ENCODE peak calls at places on chromosome 5, in nine cellular contexts. M, L, D, Y, P, G, A, W and T are unnamed samples.

GRCh38 chr5:42636946-42637345 is 119.7 kb upstream of the CCDC152 start:
- DNase-seq in M (no peak), L (no peak), D (no peak), Y (no peak), P (peak), G (no peak), A (no peak), W (no peak), T (no peak)

GRCh38 chr5:171484460-171484899 is 65.0 kb downstream of the FGF18 start:
- DNase-seq in M (peak), L (no peak), D (no peak), Y (no peak), P (peak), G (peak), A (peak), W (no peak), T (no peak)

GRCh38 chr5:139856694-139857093 is 61.1 kb downstream of the PSD2 start:
- DNase-seq in M (no peak), L (no peak), D (no peak), Y (peak), P (no peak), G (no peak), A (no peak), W (no peak), T (no peak)

GRCh38 chr5:112902561-112902960 is 19.5 kb downstream of the REEP5 start:
- DNase-seq in M (no peak), L (no peak), D (no peak), Y (no peak), P (no peak), G (no peak), A (no peak), W (no peak), T (no peak)

GRCh38 chr5:143130891-143131290 is 272.6 kb downstream of the NR3C1 start:
- DNase-seq in M (no peak), L (no peak), D (no peak), Y (no peak), P (no peak), G (no peak), A (no peak), W (no peak), T (no peak)

GRCh38 chr5:58123501-58123900 is 336.4 kb downstream of the PLK2 start:
- DNase-seq in M (no peak), L (no peak), D (no peak), Y (no peak), P (no peak), G (no peak), A (no peak), W (no peak), T (no peak)

GRCh38 chr5:77993799-77994318 is 217.7 kb upstream of the TBCA start:
- DNase-seq in M (no peak), L (no peak), D (no peak), Y (no peak), P (no peak), G (no peak), A (no peak), W (no peak), T (no peak)

GRCh38 chr5:180097926-180098325 is 26.4 kb upstream of the RNF130 start:
- DNase-seq in M (no peak), L (no peak), D (no peak), Y (peak), P (no peak), G (no peak), A (no peak), W (no peak), T (no peak)

GRCh38 chr5:6393596-6394194 is 15.3 kb upstream of the MED10 start:
- DNase-seq in M (no peak), L (no peak), D (no peak), Y (no peak), P (peak), G (peak), A (no peak), W (no peak), T (no peak)

GRCh38 chr5:175223336-175223735 is 220.6 kb downstream of the DRD1 start:
- DNase-seq in M (no peak), L (no peak), D (no peak), Y (no peak), P (no peak), G (no peak), A (no peak), W (no peak), T (no peak)

GRCh38 chr5:111602817-111603445 is 90.6 kb upstream of the STARD4 start:
- DNase-seq in M (no peak), L (no peak), D (no peak), Y (no peak), P (no peak), G (no peak), A (no peak), W (no peak), T (no peak)

GRCh38 chr5:73417307-73418035 is 31.1 kb downstream of the FOXD1 start:
- DNase-seq in M (no peak), L (no peak), D (no peak), Y (no peak), P (no peak), G (no peak), A (no peak), W (no peak), T (no peak)

GRCh38 chr5:174282391-174282790 is 236.9 kb downstream of the NSG2 start:
- DNase-seq in M (no peak), L (no peak), D (no peak), Y (no peak), P (no peak), G (no peak), A (no peak), W (no peak), T (no peak)

GRCh38 chr5:110159202-110159601 is 469.5 kb downstream of the MAN2A1 start:
- DNase-seq in M (no peak), L (no peak), D (no peak), Y (no peak), P (peak), G (no peak), A (peak), W (peak), T (no peak)

GRCh38 chr5:33537240-33537639 is 96.5 kb downstream of the TARS1 start:
- DNase-seq in M (no peak), L (no peak), D (no peak), Y (no peak), P (no peak), G (no peak), A (no peak), W (no peak), T (no peak)

GRCh38 chr5:141559481-141559880 is 59.3 kb downstream of the DIAPH1 start:
- DNase-seq in M (no peak), L (no peak), D (no peak), Y (no peak), P (peak), G (no peak), A (peak), W (peak), T (no peak)

GRCh38 chr5:37640088-37640487 is 199.8 kb downstream of the GDNF start:
- DNase-seq in M (no peak), L (no peak), D (no peak), Y (no peak), P (peak), G (no peak), A (no peak), W (no peak), T (no peak)

GRCh38 chr5:93585054-93585751 is 2.2 kb downstream of the NR2F1 start:
- DNase-seq in M (no peak), L (no peak), D (peak), Y (no peak), P (peak), G (no peak), A (no peak), W (peak), T (no peak)

GRCh38 chr5:167893271-167893670 is 398.2 kb upstream of the WWC1 start:
- DNase-seq in M (no peak), L (no peak), D (no peak), Y (no peak), P (no peak), G (no peak), A (no peak), W (no peak), T (no peak)

GRCh38 chr5:66356011-66356565 is 212.0 kb downstream of the SREK1 start:
- DNase-seq in M (no peak), L (no peak), D (no peak), Y (no peak), P (no peak), G (no peak), A (peak), W (no peak), T (no peak)

GRCh38 chr5:172777381-172778222 is 6.6 kb upstream of the DUSP1 start:
- DNase-seq in M (peak), L (peak), D (peak), Y (peak), P (peak), G (peak), A (peak), W (peak), T (peak)

GRCh38 chr5:141605523-141606277 is 13.1 kb downstream of the DIAPH1 start:
- DNase-seq in M (no peak), L (peak), D (peak), Y (peak), P (no peak), G (peak), A (peak), W (no peak), T (no peak)

GRCh38 chr5:142405814-142406395 is 81.1 kb upstream of the SPRY4 start:
- DNase-seq in M (no peak), L (no peak), D (no peak), Y (no peak), P (no peak), G (no peak), A (no peak), W (peak), T (no peak)

GRCh38 chr5:135966165-135966564 is 11.4 kb upstream of the LECT2 start:
- DNase-seq in M (no peak), L (no peak), D (no peak), Y (no peak), P (no peak), G (no peak), A (no peak), W (no peak), T (no peak)

GRCh38 chr5:59562756-59563389 is 330.7 kb downstream of the PDE4D start:
- DNase-seq in M (no peak), L (no peak), D (no peak), Y (peak), P (peak), G (peak), A (peak), W (peak), T (peak)

GRCh38 chr5:51652980-51653379 is 269.7 kb downstream of the ISL1 start:
- DNase-seq in M (no peak), L (no peak), D (no peak), Y (no peak), P (peak), G (no peak), A (no peak), W (peak), T (no peak)

GRCh38 chr5:107483625-107484024 is 187.1 kb downstream of the EFNA5 start:
- DNase-seq in M (no peak), L (no peak), D (no peak), Y (no peak), P (no peak), G (peak), A (no peak), W (no peak), T (no peak)

DNA sequence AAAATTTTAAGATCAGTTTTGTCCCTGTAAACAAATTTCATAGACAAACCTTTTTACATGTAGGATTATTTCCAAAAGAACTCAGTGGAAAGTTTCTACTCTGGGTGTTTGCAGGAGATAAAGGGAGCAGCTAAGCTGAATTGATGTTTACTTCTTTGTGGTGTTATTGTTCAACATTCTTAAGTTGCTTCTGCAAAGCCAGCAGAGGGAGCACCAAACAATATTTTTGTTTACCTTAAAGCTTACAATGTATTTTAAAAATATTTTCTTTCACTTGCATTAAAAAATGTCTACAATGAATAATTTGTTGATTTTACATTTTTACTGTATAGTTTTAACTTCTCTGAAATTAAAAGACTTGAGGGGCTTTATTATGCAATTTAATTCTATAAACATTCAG is 135.5 kb downstream of the ATG10 start:
- DNase-seq in M (no peak), L (no peak), D (no peak), Y (no peak), P (peak), G (peak), A (peak), W (no peak), T (no peak)
- TF ChIP-seq CTCF in M (peak), L (no peak), D (peak), Y (no peak), P (peak), G (peak), A (peak), W (peak), T (peak)

GRCh38 chr5:17114233-17114632 is 103.2 kb upstream of the BASP1 start:
- DNase-seq in M (no peak), L (no peak), D (no peak), Y (no peak), P (peak), G (no peak), A (no peak), W (no peak), T (no peak)
- H3K4me3 ChIP-seq in M (no peak), L (no peak), D (no peak), Y (no peak), P (peak), G (no peak), A (no peak), W (no peak), T (no peak)

GRCh38 chr5:92401492-92401891 is 1018.4 kb upstream of the ARRDC3 start:
- DNase-seq in M (no peak), L (no peak), D (no peak), Y (no peak), P (no peak), G (peak), A (peak), W (peak), T (no peak)

GRCh38 chr5:92409131-92409530 is 1026.0 kb upstream of the ARRDC3 start:
- DNase-seq in M (no peak), L (no peak), D (no peak), Y (no peak), P (peak), G (no peak), A (no peak), W (no peak), T (no peak)

GRCh38 chr5:92402045-92402444 is 1018.9 kb upstream of the ARRDC3 start:
- DNase-seq in M (no peak), L (no peak), D (no peak), Y (no peak), P (peak), G (no peak), A (no peak), W (peak), T (no peak)

GRCh38 chr5:92403308-92403707 is 1020.2 kb upstream of the ARRDC3 start:
- DNase-seq in M (no peak), L (no peak), D (no peak), Y (no peak), P (no peak), G (no peak), A (no peak), W (no peak), T (no peak)
- TF ChIP-seq CTCF in M (no peak), L (no peak), D (no peak), Y (no peak), P (no peak), G (no peak), A (no peak), W (no peak), T (no peak)

DNA sequence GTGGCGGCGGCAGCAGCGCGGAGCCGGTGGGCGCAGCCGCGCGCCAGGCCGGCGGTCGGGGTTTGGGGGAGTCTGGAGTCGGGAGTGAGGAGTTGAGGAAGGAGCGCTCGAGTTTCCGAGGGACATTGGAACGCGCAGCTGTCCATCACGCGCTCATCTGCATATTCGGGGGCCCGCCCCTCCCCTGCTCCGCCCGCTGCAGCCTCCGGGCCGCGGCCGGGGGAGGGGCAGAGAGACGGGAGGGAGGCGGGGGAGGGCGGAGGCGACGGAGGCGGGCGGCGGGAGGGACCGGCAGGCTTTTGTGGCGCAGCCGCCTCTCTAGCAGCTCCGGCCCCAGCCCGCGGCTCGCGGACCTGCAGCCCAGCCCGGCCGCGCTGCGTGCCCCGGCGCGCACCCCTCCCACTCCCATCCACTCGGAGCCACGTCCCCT is at the start of gene IRX2:
- DNase-seq in M (no peak), L (no peak), D (no peak), Y (no peak), P (peak), G (no peak), A (peak), W (peak), T (peak)
- H3K4me3 ChIP-seq in M (no peak), L (peak), D (peak), Y (peak), P (peak), G (no peak), A (peak), W (peak), T (peak)

DNA sequence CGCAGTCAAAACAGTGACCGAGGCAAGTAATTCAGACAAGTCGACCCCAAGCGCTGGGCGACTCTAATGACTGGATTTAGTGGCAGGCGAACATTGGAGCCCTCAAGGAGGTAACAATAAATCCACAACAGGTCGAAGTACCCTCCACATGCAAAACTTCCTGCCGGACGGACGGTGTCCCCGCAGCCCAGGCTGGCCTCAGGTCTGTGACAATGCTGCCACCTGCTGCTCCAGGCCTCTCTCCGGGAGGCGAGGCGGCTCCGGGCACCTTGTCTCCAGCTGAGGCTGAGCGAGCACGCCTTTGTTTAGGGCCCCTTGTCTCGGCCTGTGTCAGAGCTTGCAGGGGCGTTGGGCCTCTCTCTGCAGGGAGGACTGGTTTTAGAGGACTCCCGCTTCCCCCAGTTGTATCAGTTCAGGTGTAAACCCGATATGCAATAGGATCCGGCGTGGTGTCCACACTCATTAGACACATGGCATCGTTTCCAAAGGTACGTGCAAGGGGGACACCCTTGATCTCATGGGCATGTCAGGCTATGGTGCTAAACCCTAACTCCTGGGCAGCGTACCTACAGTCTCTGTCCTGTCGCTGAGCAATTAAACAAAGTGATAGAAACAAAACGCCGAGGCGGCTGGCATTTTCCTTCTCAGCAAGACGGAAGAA is 628.0 kb upstream of the ADAMTS16 start:
- DNase-seq in M (no peak), L (no peak), D (no peak), Y (no peak), P (peak), G (no peak), A (no peak), W (peak), T (peak)
- TF ChIP-seq CTCF in M (peak), L (no peak), D (no peak), Y (no peak), P (peak), G (no peak), A (peak), W (peak), T (peak)

GRCh38 chr5:10069781-10070313 is 179.8 kb downstream of the ATPSCKMT start:
- DNase-seq in M (no peak), L (no peak), D (no peak), Y (no peak), P (no peak), G (peak), A (no peak), W (no peak), T (no peak)
- H3K4me3 ChIP-seq in M (no peak), L (no peak), D (no peak), Y (no peak), P (no peak), G (no peak), A (no peak), W (no peak), T (no peak)

DNA sequence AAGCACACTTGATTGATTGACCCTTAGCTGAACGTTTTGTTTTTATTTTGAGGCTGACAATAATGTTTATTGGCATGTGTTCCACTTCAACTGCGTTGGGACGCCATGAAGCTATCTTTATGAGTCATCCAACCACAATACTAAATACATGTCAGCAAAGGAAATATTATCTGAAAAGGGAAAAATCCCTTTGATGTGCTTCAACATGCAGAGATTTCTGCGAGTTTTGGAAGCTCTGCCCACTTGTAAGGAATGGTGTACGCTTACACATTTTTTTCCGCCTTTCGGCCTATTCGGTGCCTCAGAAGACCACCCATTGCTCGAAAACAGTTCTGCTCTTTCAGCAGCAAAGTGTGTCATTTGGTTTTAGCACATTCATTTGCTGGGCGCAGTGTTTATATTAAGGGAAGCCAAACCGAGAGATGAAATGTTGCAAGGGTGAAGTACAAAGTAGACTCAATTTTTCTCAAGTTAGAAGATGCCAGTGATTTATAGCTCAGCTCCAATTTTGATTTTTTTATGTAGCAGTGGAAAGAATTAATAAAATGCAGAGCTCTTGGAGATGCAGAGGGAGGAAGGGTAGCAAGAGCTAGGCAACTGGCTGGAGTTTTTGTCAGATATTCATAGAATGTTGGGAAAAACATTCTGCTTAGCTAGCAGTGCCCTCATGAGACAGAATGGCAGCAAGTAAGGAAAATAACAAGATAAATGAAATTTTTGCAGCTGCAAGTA is 68.9 kb downstream of the PRDM6 start:
- DNase-seq in M (no peak), L (no peak), D (no peak), Y (no peak), P (peak), G (no peak), A (peak), W (peak), T (no peak)
- TF ChIP-seq CTCF in M (no peak), L (no peak), D (no peak), Y (no peak), P (no peak), G (no peak), A (no peak), W (no peak), T (no peak)

DNA sequence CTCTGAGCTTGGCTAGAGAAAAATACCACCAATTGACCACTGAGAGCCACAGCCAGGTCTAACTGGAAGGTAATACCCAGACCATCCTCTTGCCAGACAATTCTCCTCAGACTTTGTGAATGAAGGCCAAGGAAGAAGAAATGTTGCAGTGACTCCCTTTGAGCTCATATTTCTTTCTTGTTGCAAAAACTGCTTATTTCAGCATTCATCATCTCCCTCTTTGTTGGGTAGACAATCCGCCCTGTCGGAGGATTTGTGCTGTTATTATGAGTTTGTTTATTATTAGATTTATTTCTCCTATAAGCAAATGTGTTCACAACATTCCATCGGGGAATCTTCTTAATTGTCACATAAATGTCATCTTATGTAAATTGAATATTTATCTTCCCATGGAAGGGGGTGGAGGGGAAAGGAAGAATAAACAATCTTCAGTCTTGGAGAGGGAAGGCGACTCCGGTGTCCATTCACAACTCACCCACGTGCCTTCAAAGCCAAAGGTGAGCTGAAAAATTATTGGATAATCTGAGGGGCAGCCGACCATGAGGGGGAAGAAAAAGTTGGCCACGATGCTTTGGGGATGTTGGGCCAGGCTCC is 1.8 kb upstream of the JADE2 start:
- DNase-seq in M (no peak), L (no peak), D (no peak), Y (no peak), P (no peak), G (no peak), A (no peak), W (no peak), T (no peak)
- H3K4me3 ChIP-seq in M (peak), L (peak), D (peak), Y (peak), P (peak), G (peak), A (peak), W (no peak), T (peak)

GRCh38 chr5:92309336-92309991 is 926.3 kb upstream of the ARRDC3 start:
- DNase-seq in M (no peak), L (no peak), D (no peak), Y (no peak), P (peak), G (peak), A (peak), W (peak), T (no peak)
- TF ChIP-seq CTCF in M (peak), L (peak), D (peak), Y (peak), P (peak), G (peak), A (peak), W (peak), T (peak)

GRCh38 chr5:176744584-176744965 is 65.8 kb upstream of the UNC5A start:
- DNase-seq in M (peak), L (no peak), D (no peak), Y (no peak), P (peak), G (no peak), A (no peak), W (no peak), T (peak)
- H3K4me3 ChIP-seq in M (no peak), L (no peak), D (no peak), Y (no peak), P (no peak), G (no peak), A (no peak), W (no peak), T (no peak)